ENCODE peak calls at places on chromosome 12, in six cellular contexts. One of them, this sample, is unnamed.
A peak's percentile ranks its signal among the peaks of the same experiment; 100 is the strongest.

GRCh38 chr12:1353451-1353850 is 240.9 kb downstream of the FBXL14 start:
- DNase-seq in pancreas: no peak
- DNase-seq in CD8-positive, alpha-beta T cell: no peak
- DNase-seq in AG09309: no peak
- DNase-seq in aorta: no peak
- DNase-seq in fibroblast of pulmonary artery: no peak
- DNase-seq in this sample: no peak

GRCh38 chr12:95545731-95546490 is 5.4 kb downstream of the USP44 start:
- DNase-seq in pancreas: no peak
- DNase-seq in CD8-positive, alpha-beta T cell: no peak
- DNase-seq in AG09309: no peak
- DNase-seq in aorta: no peak
- DNase-seq in fibroblast of pulmonary artery: no peak
- DNase-seq in this sample: no peak

GRCh38 chr12:15720299-15720698 is 68.9 kb downstream of the EPS8 start:
- DNase-seq in pancreas: no peak
- DNase-seq in CD8-positive, alpha-beta T cell: no peak
- DNase-seq in AG09309: no peak
- DNase-seq in aorta: no peak
- DNase-seq in fibroblast of pulmonary artery: no peak
- DNase-seq in this sample: no peak

GRCh38 chr12:103326190-103326589 is 169.6 kb downstream of the C12orf42 start:
- DNase-seq in pancreas: no peak
- DNase-seq in CD8-positive, alpha-beta T cell: no peak
- DNase-seq in AG09309: no peak
- DNase-seq in aorta: no peak
- DNase-seq in fibroblast of pulmonary artery: no peak
- DNase-seq in this sample: no peak

GRCh38 chr12:111197545-111197944 is 171.3 kb downstream of the PHETA1 start:
- DNase-seq in pancreas: no peak
- DNase-seq in CD8-positive, alpha-beta T cell: no peak
- DNase-seq in AG09309: no peak
- DNase-seq in aorta: no peak
- DNase-seq in fibroblast of pulmonary artery: no peak
- DNase-seq in this sample: no peak

GRCh38 chr12:26696613-26697092 is 136.3 kb downstream of the ITPR2 start:
- DNase-seq in pancreas: no peak
- DNase-seq in CD8-positive, alpha-beta T cell: no peak
- DNase-seq in AG09309: no peak
- DNase-seq in aorta: no peak
- DNase-seq in fibroblast of pulmonary artery: peak; percentile 88
- DNase-seq in this sample: no peak

GRCh38 chr12:104213952-104214351 is 1.6 kb upstream of the TXNRD1 start:
- DNase-seq in pancreas: no peak
- DNase-seq in CD8-positive, alpha-beta T cell: no peak
- DNase-seq in AG09309: peak; percentile 93
- DNase-seq in aorta: no peak
- DNase-seq in fibroblast of pulmonary artery: peak; percentile 77
- DNase-seq in this sample: no peak

GRCh38 chr12:57152408-57153038 is 5.1 kb upstream of the LRP1-AS start:
- DNase-seq in pancreas: no peak
- DNase-seq in CD8-positive, alpha-beta T cell: no peak
- DNase-seq in AG09309: no peak
- DNase-seq in aorta: peak; percentile 82
- DNase-seq in fibroblast of pulmonary artery: peak; percentile 63
- DNase-seq in this sample: no peak

GRCh38 chr12:132451836-132452195 is 38.1 kb upstream of the FBRSL1 start:
- DNase-seq in pancreas: no peak
- DNase-seq in CD8-positive, alpha-beta T cell: no peak
- DNase-seq in AG09309: no peak
- DNase-seq in aorta: no peak
- DNase-seq in fibroblast of pulmonary artery: no peak
- DNase-seq in this sample: no peak

GRCh38 chr12:47744778-47745436 is 13.8 kb downstream of the RAPGEF3 start:
- DNase-seq in pancreas: no peak
- DNase-seq in CD8-positive, alpha-beta T cell: no peak
- DNase-seq in AG09309: no peak
- DNase-seq in aorta: no peak
- DNase-seq in fibroblast of pulmonary artery: no peak
- DNase-seq in this sample: no peak

GRCh38 chr12:111438501-111438900 is 32.8 kb downstream of the SH2B3 start:
- DNase-seq in pancreas: no peak
- DNase-seq in CD8-positive, alpha-beta T cell: peak; percentile 58
- DNase-seq in AG09309: no peak
- DNase-seq in aorta: peak; percentile 75
- DNase-seq in fibroblast of pulmonary artery: peak; percentile 67
- DNase-seq in this sample: peak; percentile 74

GRCh38 chr12:94089891-94090290 is 58.5 kb upstream of the PLXNC1 start:
- DNase-seq in pancreas: no peak
- DNase-seq in CD8-positive, alpha-beta T cell: no peak
- DNase-seq in AG09309: peak; percentile 86
- DNase-seq in aorta: no peak
- DNase-seq in fibroblast of pulmonary artery: peak; percentile 40
- DNase-seq in this sample: no peak

GRCh38 chr12:56840922-56841321 is 77.8 kb downstream of the HSD17B6 start:
- DNase-seq in pancreas: no peak
- DNase-seq in CD8-positive, alpha-beta T cell: no peak
- DNase-seq in AG09309: no peak
- DNase-seq in aorta: no peak
- DNase-seq in fibroblast of pulmonary artery: no peak
- DNase-seq in this sample: no peak

GRCh38 chr12:62308201-62308600 is 48.0 kb downstream of the USP15 start:
- DNase-seq in pancreas: no peak
- DNase-seq in CD8-positive, alpha-beta T cell: no peak
- DNase-seq in AG09309: no peak
- DNase-seq in aorta: no peak
- DNase-seq in fibroblast of pulmonary artery: no peak
- DNase-seq in this sample: no peak

GRCh38 chr12:66352197-66352596 is 49.9 kb downstream of the HELB start:
- DNase-seq in pancreas: no peak
- DNase-seq in CD8-positive, alpha-beta T cell: no peak
- DNase-seq in AG09309: no peak
- DNase-seq in aorta: no peak
- DNase-seq in fibroblast of pulmonary artery: peak; percentile 29
- DNase-seq in this sample: no peak

GRCh38 chr12:68344126-68344525 is 12.0 kb upstream of the MDM1 start:
- DNase-seq in pancreas: no peak
- DNase-seq in CD8-positive, alpha-beta T cell: no peak
- DNase-seq in AG09309: no peak
- DNase-seq in aorta: no peak
- DNase-seq in fibroblast of pulmonary artery: no peak
- DNase-seq in this sample: no peak

GRCh38 chr12:96094201-96094600 is 58.8 kb upstream of the LTA4H start:
- DNase-seq in pancreas: no peak
- DNase-seq in CD8-positive, alpha-beta T cell: no peak
- DNase-seq in AG09309: no peak
- DNase-seq in aorta: no peak
- DNase-seq in fibroblast of pulmonary artery: no peak
- DNase-seq in this sample: no peak

GRCh38 chr12:120093592-120094355 is 22.8 kb downstream of the RAB35 start:
- DNase-seq in pancreas: no peak
- DNase-seq in CD8-positive, alpha-beta T cell: no peak
- DNase-seq in AG09309: no peak
- DNase-seq in aorta: no peak
- DNase-seq in fibroblast of pulmonary artery: no peak
- DNase-seq in this sample: no peak

GRCh38 chr12:111204684-111205305 is 164.1 kb downstream of the PHETA1 start:
- DNase-seq in pancreas: no peak
- DNase-seq in CD8-positive, alpha-beta T cell: no peak
- DNase-seq in AG09309: no peak
- DNase-seq in aorta: no peak
- DNase-seq in fibroblast of pulmonary artery: no peak
- DNase-seq in this sample: no peak

DNA sequence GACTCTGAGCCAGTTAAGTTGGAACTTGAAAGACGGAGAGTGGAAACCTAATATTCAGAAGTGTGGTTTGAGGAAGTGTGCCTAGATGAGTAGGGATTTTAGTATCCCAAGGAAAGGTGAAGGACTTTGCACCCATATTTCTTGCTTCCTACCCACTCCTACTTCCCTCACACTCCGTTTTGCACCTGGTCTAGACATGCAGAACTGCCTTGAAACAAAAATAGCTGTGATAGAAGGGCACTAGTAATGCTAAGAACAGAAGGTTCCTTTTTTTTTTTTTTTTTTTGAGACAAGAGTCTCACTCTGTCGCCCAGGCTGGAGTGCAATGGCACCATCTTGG is 732 bp upstream of the ARF3 start:
- DNase-seq in pancreas: no peak
- DNase-seq in CD8-positive, alpha-beta T cell: no peak
- DNase-seq in AG09309: no peak
- DNase-seq in aorta: no peak
- DNase-seq in fibroblast of pulmonary artery: no peak
- DNase-seq in this sample: no peak
- H3K4me3 ChIP-seq in pancreas: peak overlapping the region; percentile 60
- H3K4me3 ChIP-seq in CD8-positive, alpha-beta T cell: peak overlapping the region; percentile 68
- H3K4me3 ChIP-seq in AG09309: peak overlapping the region; percentile 76
- H3K4me3 ChIP-seq in aorta: peak overlapping the region; percentile 97
- H3K4me3 ChIP-seq in fibroblast of pulmonary artery: peak overlapping the region; percentile 97
- H3K4me3 ChIP-seq in this sample: peak overlapping the region; percentile 100

DNA sequence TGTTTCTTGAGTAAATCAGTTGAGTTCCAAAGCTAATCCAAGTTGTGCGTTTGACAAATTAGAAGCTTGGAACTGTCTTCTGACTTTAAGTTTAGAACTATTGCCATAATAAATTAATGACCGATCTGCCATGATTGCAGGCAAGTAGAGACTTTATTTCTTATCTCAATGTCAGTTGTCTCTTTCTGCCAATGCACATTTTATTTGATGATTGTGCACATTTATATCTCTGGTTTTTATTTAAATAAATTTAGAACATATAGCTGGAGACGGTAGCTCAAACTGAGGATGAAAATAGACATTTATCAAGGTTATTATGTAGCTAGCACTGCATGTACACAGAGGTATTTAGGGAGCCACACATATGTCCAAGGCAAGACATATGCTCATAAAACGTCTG is 34.1 kb downstream of the SLCO1B1 start:
- DNase-seq in pancreas: no peak
- DNase-seq in CD8-positive, alpha-beta T cell: no peak
- DNase-seq in AG09309: no peak
- DNase-seq in aorta: no peak
- DNase-seq in fibroblast of pulmonary artery: no peak
- DNase-seq in this sample: no peak
- H3K4me3 ChIP-seq in pancreas: no peak overlapping the region
- H3K4me3 ChIP-seq in CD8-positive, alpha-beta T cell: no peak overlapping the region
- H3K4me3 ChIP-seq in AG09309: no peak overlapping the region
- H3K4me3 ChIP-seq in aorta: no peak overlapping the region
- H3K4me3 ChIP-seq in fibroblast of pulmonary artery: no peak overlapping the region
- H3K4me3 ChIP-seq in this sample: no peak overlapping the region

GRCh38 chr12:91178139-91178561 is 4.5 kb downstream of the DCN start:
- DNase-seq in pancreas: no peak
- DNase-seq in CD8-positive, alpha-beta T cell: no peak
- DNase-seq in AG09309: peak; percentile 33
- DNase-seq in aorta: no peak
- DNase-seq in fibroblast of pulmonary artery: peak; percentile 70
- DNase-seq in this sample: no peak
- H3K4me3 ChIP-seq in pancreas: no peak overlapping the region
- H3K4me3 ChIP-seq in CD8-positive, alpha-beta T cell: no peak overlapping the region
- H3K4me3 ChIP-seq in AG09309: peak overlapping the region; percentile 26
- H3K4me3 ChIP-seq in aorta: no peak overlapping the region
- H3K4me3 ChIP-seq in fibroblast of pulmonary artery: peak overlapping the region; percentile 72
- H3K4me3 ChIP-seq in this sample: peak overlapping the region; percentile 17

GRCh38 chr12:53624956-53625355 is 1.2 kb downstream of the ATF7 start:
- DNase-seq in pancreas: no peak
- DNase-seq in CD8-positive, alpha-beta T cell: no peak
- DNase-seq in AG09309: no peak
- DNase-seq in aorta: no peak
- DNase-seq in fibroblast of pulmonary artery: no peak
- DNase-seq in this sample: no peak

GRCh38 chr12:53624453-53624852 is 1.7 kb downstream of the ATF7 start:
- DNase-seq in pancreas: no peak
- DNase-seq in CD8-positive, alpha-beta T cell: no peak
- DNase-seq in AG09309: no peak
- DNase-seq in aorta: no peak
- DNase-seq in fibroblast of pulmonary artery: peak; percentile 44
- DNase-seq in this sample: no peak

GRCh38 chr12:53623526-53623925 is 2.7 kb downstream of the ATF7 start:
- DNase-seq in pancreas: no peak
- DNase-seq in CD8-positive, alpha-beta T cell: no peak
- DNase-seq in AG09309: no peak
- DNase-seq in aorta: no peak
- DNase-seq in fibroblast of pulmonary artery: peak; percentile 81
- DNase-seq in this sample: no peak

GRCh38 chr12:53622724-53623123 is 3.5 kb downstream of the ATF7 start:
- DNase-seq in pancreas: no peak
- DNase-seq in CD8-positive, alpha-beta T cell: no peak
- DNase-seq in AG09309: no peak
- DNase-seq in aorta: no peak
- DNase-seq in fibroblast of pulmonary artery: no peak
- DNase-seq in this sample: no peak

GRCh38 chr12:53623986-53624385 is 2.2 kb downstream of the ATF7 start:
- DNase-seq in pancreas: no peak
- DNase-seq in CD8-positive, alpha-beta T cell: no peak
- DNase-seq in AG09309: no peak
- DNase-seq in aorta: no peak
- DNase-seq in fibroblast of pulmonary artery: peak; percentile 66
- DNase-seq in this sample: no peak
- H3K4me3 ChIP-seq in pancreas: no peak overlapping the region
- H3K4me3 ChIP-seq in CD8-positive, alpha-beta T cell: no peak overlapping the region
- H3K4me3 ChIP-seq in AG09309: peak overlapping the region; percentile 9
- H3K4me3 ChIP-seq in aorta: peak overlapping the region; percentile 84
- H3K4me3 ChIP-seq in fibroblast of pulmonary artery: peak overlapping the region; percentile 92
- H3K4me3 ChIP-seq in this sample: peak overlapping the region; percentile 54

This sample was measured in upper lobe of left lung.